ENCODE peak calls at places on chromosome 17, in six cellular contexts. One of them, this sample, is unnamed. For H3K9me3, the result is how much of the 10 kb centered on the place peaks cover.

GRCh38 chr17:9839433-9839832 is 13.7 kb downstream of the GLP2R start:
- DNase-seq in A549: peak
- DNase-seq in stomach: no peak
- DNase-seq in transverse colon: no peak
- DNase-seq in tibial nerve: no peak
- DNase-seq in esophagus muscularis mucosa: no peak
- DNase-seq in this sample: no peak

GRCh38 chr17:82835122-82835521 is 4.7 kb downstream of the ZNF750 start:
- DNase-seq in A549: no peak
- DNase-seq in stomach: no peak
- DNase-seq in transverse colon: no peak
- DNase-seq in tibial nerve: no peak
- DNase-seq in esophagus muscularis mucosa: no peak
- DNase-seq in this sample: no peak

GRCh38 chr17:17551361-17551760 is 40.1 kb downstream of the PEMT start:
- DNase-seq in A549: no peak
- DNase-seq in stomach: no peak
- DNase-seq in transverse colon: no peak
- DNase-seq in tibial nerve: no peak
- DNase-seq in esophagus muscularis mucosa: no peak
- DNase-seq in this sample: no peak

GRCh38 chr17:82690786-82691489 is 7.6 kb downstream of the RAB40B start:
- DNase-seq in A549: no peak
- DNase-seq in stomach: no peak
- DNase-seq in transverse colon: no peak
- DNase-seq in tibial nerve: no peak
- DNase-seq in esophagus muscularis mucosa: no peak
- DNase-seq in this sample: no peak

GRCh38 chr17:61770043-61770442 is 93.3 kb downstream of the BRIP1 start:
- DNase-seq in A549: no peak
- DNase-seq in stomach: no peak
- DNase-seq in transverse colon: no peak
- DNase-seq in tibial nerve: no peak
- DNase-seq in esophagus muscularis mucosa: no peak
- DNase-seq in this sample: no peak

GRCh38 chr17:2701996-2702741 is 9.4 kb downstream of the CLUH start:
- DNase-seq in A549: no peak
- DNase-seq in stomach: no peak
- DNase-seq in transverse colon: no peak
- DNase-seq in tibial nerve: no peak
- DNase-seq in esophagus muscularis mucosa: no peak
- DNase-seq in this sample: peak

GRCh38 chr17:82287013-82287848 is 13.7 kb upstream of the CSNK1D start:
- DNase-seq in A549: no peak
- DNase-seq in stomach: no peak
- DNase-seq in transverse colon: peak
- DNase-seq in tibial nerve: no peak
- DNase-seq in esophagus muscularis mucosa: no peak
- DNase-seq in this sample: no peak

GRCh38 chr17:61575352-61575975 is 15.6 kb downstream of the NACA2 start:
- DNase-seq in A549: no peak
- DNase-seq in stomach: no peak
- DNase-seq in transverse colon: no peak
- DNase-seq in tibial nerve: no peak
- DNase-seq in esophagus muscularis mucosa: no peak
- DNase-seq in this sample: no peak

GRCh38 chr17:1040216-1040600 is 43.3 kb downstream of the TIMM22 start:
- DNase-seq in A549: no peak
- DNase-seq in stomach: no peak
- DNase-seq in transverse colon: no peak
- DNase-seq in tibial nerve: peak
- DNase-seq in esophagus muscularis mucosa: no peak
- DNase-seq in this sample: no peak

GRCh38 chr17:66432996-66433556 is 130.7 kb downstream of the PRKCA start:
- DNase-seq in A549: no peak
- DNase-seq in stomach: no peak
- DNase-seq in transverse colon: no peak
- DNase-seq in tibial nerve: no peak
- DNase-seq in esophagus muscularis mucosa: no peak
- DNase-seq in this sample: no peak

GRCh38 chr17:40922239-40922638 is 15.2 kb downstream of the KRT23 start:
- DNase-seq in A549: peak
- DNase-seq in stomach: peak
- DNase-seq in transverse colon: no peak
- DNase-seq in tibial nerve: peak
- DNase-seq in esophagus muscularis mucosa: no peak
- DNase-seq in this sample: no peak

GRCh38 chr17:35694906-35695305 is 36.5 kb upstream of the RASL10B start:
- DNase-seq in A549: no peak
- DNase-seq in stomach: no peak
- DNase-seq in transverse colon: no peak
- DNase-seq in tibial nerve: no peak
- DNase-seq in esophagus muscularis mucosa: no peak
- DNase-seq in this sample: no peak

GRCh38 chr17:32265192-32265895 is at the start of gene RHBDL3:
- DNase-seq in A549: peak
- DNase-seq in stomach: peak
- DNase-seq in transverse colon: peak
- DNase-seq in tibial nerve: no peak
- DNase-seq in esophagus muscularis mucosa: no peak
- DNase-seq in this sample: peak

GRCh38 chr17:81277938-81278693 is 17.0 kb downstream of the SLC38A10 start:
- DNase-seq in A549: no peak
- DNase-seq in stomach: no peak
- DNase-seq in transverse colon: no peak
- DNase-seq in tibial nerve: no peak
- DNase-seq in esophagus muscularis mucosa: no peak
- DNase-seq in this sample: peak

GRCh38 chr17:68612228-68612922 is 11.2 kb upstream of the FAM20A start:
- DNase-seq in A549: no peak
- DNase-seq in stomach: no peak
- DNase-seq in transverse colon: no peak
- DNase-seq in tibial nerve: no peak
- DNase-seq in esophagus muscularis mucosa: no peak
- DNase-seq in this sample: no peak

GRCh38 chr17:33375783-33376182 is 82.7 kb upstream of the ASIC2 start:
- DNase-seq in A549: no peak
- DNase-seq in stomach: no peak
- DNase-seq in transverse colon: no peak
- DNase-seq in tibial nerve: no peak
- DNase-seq in esophagus muscularis mucosa: no peak
- DNase-seq in this sample: no peak

GRCh38 chr17:8109669-8110455 is 8.5 kb downstream of the ALOXE3 start:
- DNase-seq in A549: peak
- DNase-seq in stomach: peak
- DNase-seq in transverse colon: peak
- DNase-seq in tibial nerve: peak
- DNase-seq in esophagus muscularis mucosa: no peak
- DNase-seq in this sample: peak

GRCh38 chr17:7841309-7841621 is 7.2 kb downstream of the KDM6B start:
- DNase-seq in A549: no peak
- DNase-seq in stomach: no peak
- DNase-seq in transverse colon: no peak
- DNase-seq in tibial nerve: no peak
- DNase-seq in esophagus muscularis mucosa: no peak
- DNase-seq in this sample: no peak

GRCh38 chr17:66647391-66647983 is 187.4 kb upstream of the CACNG5 start:
- DNase-seq in A549: no peak
- DNase-seq in stomach: no peak
- DNase-seq in transverse colon: peak
- DNase-seq in tibial nerve: no peak
- DNase-seq in esophagus muscularis mucosa: no peak
- DNase-seq in this sample: no peak

GRCh38 chr17:75521951-75522727 is 3.4 kb upstream of the LLGL2 start:
- DNase-seq in A549: no peak
- DNase-seq in stomach: no peak
- DNase-seq in transverse colon: no peak
- DNase-seq in tibial nerve: no peak
- DNase-seq in esophagus muscularis mucosa: no peak
- DNase-seq in this sample: no peak

GRCh38 chr17:50043290-50044148 is 12.4 kb upstream of the ITGA3 start:
- DNase-seq in A549: no peak
- DNase-seq in stomach: peak
- DNase-seq in transverse colon: no peak
- DNase-seq in tibial nerve: peak
- DNase-seq in esophagus muscularis mucosa: no peak
- DNase-seq in this sample: peak

GRCh38 chr17:78174870-78175642 is 6.7 kb downstream of the SYNGR2 start:
- DNase-seq in A549: no peak
- DNase-seq in stomach: peak
- DNase-seq in transverse colon: peak
- DNase-seq in tibial nerve: no peak
- DNase-seq in esophagus muscularis mucosa: no peak
- DNase-seq in this sample: no peak
- H3K4me3 ChIP-seq in A549: no peak
- H3K4me3 ChIP-seq in stomach: no peak
- H3K4me3 ChIP-seq in transverse colon: no peak
- H3K4me3 ChIP-seq in tibial nerve: no peak
- H3K4me3 ChIP-seq in esophagus muscularis mucosa: no peak
- H3K4me3 ChIP-seq in this sample: no peak

DNA sequence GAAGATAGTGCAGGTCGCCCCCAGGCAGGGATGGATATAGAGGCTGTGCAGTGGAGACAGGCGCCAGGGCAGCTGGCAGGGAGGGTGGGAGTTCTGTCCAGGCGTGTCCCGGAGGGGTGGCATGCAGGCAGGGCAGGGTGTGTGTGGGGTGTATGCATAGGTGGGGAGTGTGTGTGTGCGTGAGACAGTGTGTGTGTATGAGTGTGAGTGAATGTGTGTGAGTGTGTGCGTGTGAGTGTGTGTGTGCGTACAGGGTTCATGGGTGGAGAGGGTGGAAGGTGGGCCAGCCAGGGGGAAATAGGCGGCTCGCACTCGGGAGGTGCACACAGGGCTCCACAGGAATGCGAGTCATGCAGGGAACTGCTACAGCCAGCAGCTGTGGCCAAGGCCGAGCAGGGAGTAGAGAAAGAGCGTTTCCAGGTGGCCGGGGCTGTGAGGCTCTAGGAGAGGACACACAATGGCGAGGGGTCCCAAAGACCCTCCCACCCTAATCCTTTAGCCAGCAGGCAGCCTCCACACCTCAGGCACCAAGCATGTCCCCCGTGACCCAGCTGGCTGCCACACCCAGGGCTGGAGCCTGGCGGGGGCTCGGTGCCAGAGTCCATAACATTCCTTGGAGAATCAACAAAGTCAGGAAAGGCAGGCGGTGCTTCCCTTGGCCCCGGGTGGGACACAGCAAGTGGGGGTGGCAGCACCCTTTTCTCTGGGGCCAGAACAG is 4.6 kb downstream of the PLCD3 start:
- DNase-seq in A549: no peak
- DNase-seq in stomach: peak
- DNase-seq in transverse colon: peak
- DNase-seq in tibial nerve: peak
- DNase-seq in esophagus muscularis mucosa: no peak
- DNase-seq in this sample: peak
- TF ChIP-seq EP300 in A549: no peak
- TF ChIP-seq EP300 in stomach: no peak
- TF ChIP-seq EP300 in transverse colon: no peak
- TF ChIP-seq EP300 in tibial nerve: no peak
- TF ChIP-seq EP300 in esophagus muscularis mucosa: no peak
- TF ChIP-seq EP300 in this sample: no peak

GRCh38 chr17:39161967-39162366 is 4.0 kb downstream of the ARL5C start:
- DNase-seq in A549: no peak
- DNase-seq in stomach: no peak
- DNase-seq in transverse colon: no peak
- DNase-seq in tibial nerve: no peak
- DNase-seq in esophagus muscularis mucosa: no peak
- DNase-seq in this sample: no peak
- H3K9me3 ChIP-seq in A549: under half
- H3K9me3 ChIP-seq in stomach: under half
- H3K9me3 ChIP-seq in transverse colon: under half
- H3K9me3 ChIP-seq in tibial nerve: under half
- H3K9me3 ChIP-seq in esophagus muscularis mucosa: under half
- H3K9me3 ChIP-seq in this sample: under half

GRCh38 chr17:56596741-56597494 is 3.4 kb downstream of the NOG start:
- DNase-seq in A549: no peak
- DNase-seq in stomach: no peak
- DNase-seq in transverse colon: no peak
- DNase-seq in tibial nerve: no peak
- DNase-seq in esophagus muscularis mucosa: no peak
- DNase-seq in this sample: no peak

GRCh38 chr17:56593741-56594527 is 435 bp downstream of the NOG start:
- DNase-seq in A549: peak
- DNase-seq in stomach: peak
- DNase-seq in transverse colon: peak
- DNase-seq in tibial nerve: peak
- DNase-seq in esophagus muscularis mucosa: no peak
- DNase-seq in this sample: peak

GRCh38 chr17:56593073-56593740 is at the start of gene NOG:
- DNase-seq in A549: peak
- DNase-seq in stomach: no peak
- DNase-seq in transverse colon: no peak
- DNase-seq in tibial nerve: peak
- DNase-seq in esophagus muscularis mucosa: no peak
- DNase-seq in this sample: peak

GRCh38 chr17:56595831-56596740 is 2.6 kb downstream of the NOG start:
- DNase-seq in A549: no peak
- DNase-seq in stomach: no peak
- DNase-seq in transverse colon: no peak
- DNase-seq in tibial nerve: no peak
- DNase-seq in esophagus muscularis mucosa: no peak
- DNase-seq in this sample: no peak

GRCh38 chr17:56594528-56595418 is 1.3 kb downstream of the NOG start:
- DNase-seq in A549: peak
- DNase-seq in stomach: no peak
- DNase-seq in transverse colon: no peak
- DNase-seq in tibial nerve: no peak
- DNase-seq in esophagus muscularis mucosa: no peak
- DNase-seq in this sample: no peak
- H3K4me3 ChIP-seq in A549: peak
- H3K4me3 ChIP-seq in stomach: peak
- H3K4me3 ChIP-seq in transverse colon: peak
- H3K4me3 ChIP-seq in tibial nerve: peak
- H3K4me3 ChIP-seq in esophagus muscularis mucosa: peak
- H3K4me3 ChIP-seq in this sample: peak

DNA sequence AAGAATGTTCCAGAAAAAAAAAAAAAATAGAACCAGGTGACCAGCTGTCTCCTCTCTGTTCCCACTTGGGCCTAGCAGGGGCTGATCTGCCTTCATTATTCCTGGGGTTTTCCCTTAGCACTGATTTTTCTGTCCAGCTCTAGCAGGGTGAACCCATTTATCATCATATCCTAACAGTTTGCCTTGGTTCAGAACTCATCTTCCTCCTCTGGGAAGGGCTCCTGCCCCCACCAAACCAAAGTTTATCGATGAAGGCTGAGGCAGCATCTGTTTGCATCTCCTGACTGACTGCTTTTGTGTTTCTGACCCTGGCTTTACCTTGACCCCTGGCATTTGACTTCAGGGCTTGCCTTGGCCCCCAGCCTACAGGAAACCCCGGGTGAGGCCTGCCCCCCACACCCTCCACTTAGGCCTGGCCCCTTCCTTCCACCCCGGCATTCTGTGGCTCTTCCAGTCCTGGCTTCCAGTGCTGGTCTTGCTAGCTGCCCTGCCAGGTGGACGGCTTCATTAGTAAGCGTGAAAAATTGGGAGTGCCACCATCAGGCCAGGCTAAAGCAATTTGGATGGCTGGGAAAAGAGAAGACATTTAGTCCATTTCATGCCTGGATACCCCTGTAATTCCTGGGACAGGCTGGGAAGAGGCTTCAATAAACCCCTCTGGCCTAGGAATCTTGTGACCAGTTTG is 164.9 kb downstream of the CCDC182 start:
- DNase-seq in A549: no peak
- DNase-seq in stomach: no peak
- DNase-seq in transverse colon: no peak
- DNase-seq in tibial nerve: no peak
- DNase-seq in esophagus muscularis mucosa: no peak
- DNase-seq in this sample: no peak
- TF ChIP-seq EP300 in A549: no peak
- TF ChIP-seq EP300 in stomach: no peak
- TF ChIP-seq EP300 in transverse colon: no peak
- TF ChIP-seq EP300 in tibial nerve: no peak
- TF ChIP-seq EP300 in esophagus muscularis mucosa: no peak
- TF ChIP-seq EP300 in this sample: no peak